ENCODE peak calls at places on chromosome 22, in four cellular contexts. V is left lung, A is Caco-2, M is suprapubic skin. I is an unnamed sample. For H3K36me3, the result is how much of the 10 kb centered on the place peaks cover.

GRCh38 chr22:35451602-35452001 is 51.7 kb downstream of the MCM5 start:
- DNase-seq in V (peak), M (no peak), A (no peak), I (no peak)

GRCh38 chr22:32395107-32395506 is 16.9 kb downstream of the RTCB start:
- DNase-seq in V (no peak), M (no peak), A (no peak), I (no peak)

GRCh38 chr22:35525687-35526332 is 14.8 kb upstream of the RASD2 start:
- DNase-seq in V (no peak), A (no peak), M (no peak), I (no peak)

GRCh38 chr22:24119476-24119875 is 61.8 kb upstream of the SUSD2 start:
- DNase-seq in A (no peak), V (peak), M (no peak), I (no peak)

GRCh38 chr22:45149671-45150070 is 14.1 kb upstream of the NUP50 start:
- DNase-seq in M (no peak), V (no peak), A (no peak), I (no peak)

GRCh38 chr22:32985899-32986772 is 72.0 kb downstream of the SYN3 start:
- DNase-seq in V (no peak), M (peak), A (peak), I (peak)

GRCh38 chr22:27461470-27461869 is 340.1 kb downstream of the MN1 start:
- DNase-seq in M (no peak), A (peak), V (no peak), I (no peak)

GRCh38 chr22:22948651-22949611 is 61.3 kb downstream of the IGLL5 start:
- DNase-seq in M (peak), V (no peak), A (no peak), I (no peak)

GRCh38 chr22:25359601-25360261 is 140.3 kb downstream of the CRYBB2 start:
- DNase-seq in V (peak), M (peak), A (no peak), I (no peak)

GRCh38 chr22:46500201-46500600 is 37.2 kb downstream of the CELSR1 start:
- DNase-seq in V (no peak), A (no peak), M (no peak), I (no peak)

GRCh38 chr22:35835998-35836691 is 118.5 kb downstream of the APOL5 start:
- DNase-seq in V (peak), M (no peak), A (peak), I (peak)

GRCh38 chr22:46942816-46943783 is 180.7 kb downstream of the TBC1D22A start:
- DNase-seq in A (no peak), M (no peak), V (no peak), I (no peak)

GRCh38 chr22:42316988-42317387 is 46.5 kb upstream of the TCF20 start:
- DNase-seq in M (no peak), A (no peak), V (no peak), I (peak)

GRCh38 chr22:39530692-39531331 is 1.7 kb downstream of the RPS19BP1 start:
- DNase-seq in V (no peak), M (no peak), A (no peak), I (peak)

GRCh38 chr22:27483095-27483798 is 318.3 kb downstream of the MN1 start:
- DNase-seq in A (no peak), V (no peak), M (no peak), I (no peak)

GRCh38 chr22:22673628-22674027 is 29.2 kb downstream of the GGTLC2 start:
- DNase-seq in A (no peak), V (no peak), M (no peak), I (no peak)

GRCh38 chr22:39558254-39558727 is 12.3 kb upstream of the CACNA1I start:
- DNase-seq in M (no peak), A (no peak), V (no peak), I (no peak)

GRCh38 chr22:25700996-25701815 is 40.8 kb upstream of the MYO18B start:
- DNase-seq in V (no peak), A (no peak), M (no peak), I (no peak)

GRCh38 chr22:45320326-45320976 is 10.7 kb downstream of the FAM118A start:
- DNase-seq in M (no peak), V (no peak), A (no peak), I (no peak)

GRCh38 chr22:40728731-40729189 is 49.5 kb downstream of the MCHR1 start:
- DNase-seq in A (peak), V (no peak), M (no peak), I (peak)

GRCh38 chr22:46031965-46032851 is 55.2 kb upstream of the WNT7B start:
- DNase-seq in V (no peak), A (peak), M (peak), I (no peak)

GRCh38 chr22:31812977-31813605 is 59.3 kb downstream of the DEPDC5 start:
- DNase-seq in A (no peak), V (no peak), M (no peak), I (no peak)

GRCh38 chr22:35860837-35861236 is 143.2 kb downstream of the APOL5 start:
- DNase-seq in M (no peak), A (no peak), V (no peak), I (no peak)

GRCh38 chr22:26367402-26368245 is 61.4 kb upstream of the ASPHD2 start:
- DNase-seq in V (no peak), M (no peak), A (peak), I (peak)

GRCh38 chr22:44456661-44457412 is 41.2 kb downstream of the RTL6 start:
- DNase-seq in M (no peak), A (no peak), V (no peak), I (no peak)

GRCh38 chr22:31603081-31603525 is 58.9 kb downstream of the PISD start:
- DNase-seq in A (peak), V (no peak), M (no peak), I (no peak)

GRCh38 chr22:44042822-44043221 is 18.7 kb downstream of the PARVB start:
- DNase-seq in V (no peak), M (no peak), A (no peak), I (no peak)

GRCh38 chr22:32712644-32713355 is 88.7 kb upstream of the TIMP3 start:
- DNase-seq in V (no peak), M (no peak), A (no peak), I (peak)

GRCh38 chr22:26333088-26333800 is 95.8 kb upstream of the ASPHD2 start:
- DNase-seq in A (no peak), V (no peak), M (no peak), I (no peak)

GRCh38 chr22:26428515-26429457 is at the start of gene ASPHD2:
- DNase-seq in V (peak), M (no peak), A (no peak), I (peak)

GRCh38 chr22:41099036-41099435 is 6.6 kb downstream of the EP300 start:
- DNase-seq in A (no peak), M (no peak), V (no peak), I (no peak)

GRCh38 chr22:38298312-38299000 is 18.8 kb downstream of the CSNK1E start:
- DNase-seq in A (no peak), V (no peak), M (no peak), I (no peak)

GRCh38 chr22:38295863-38296262 is 21.4 kb downstream of the CSNK1E start:
- DNase-seq in V (no peak), M (no peak), A (no peak), I (no peak)

GRCh38 chr22:38295339-38295738 is 21.9 kb downstream of the CSNK1E start:
- DNase-seq in M (no peak), V (no peak), A (no peak), I (no peak)

GRCh38 chr22:38294193-38294592 is 21.4 kb upstream of the TMEM184B start:
- DNase-seq in A (no peak), V (no peak), M (no peak), I (no peak)

DNA sequence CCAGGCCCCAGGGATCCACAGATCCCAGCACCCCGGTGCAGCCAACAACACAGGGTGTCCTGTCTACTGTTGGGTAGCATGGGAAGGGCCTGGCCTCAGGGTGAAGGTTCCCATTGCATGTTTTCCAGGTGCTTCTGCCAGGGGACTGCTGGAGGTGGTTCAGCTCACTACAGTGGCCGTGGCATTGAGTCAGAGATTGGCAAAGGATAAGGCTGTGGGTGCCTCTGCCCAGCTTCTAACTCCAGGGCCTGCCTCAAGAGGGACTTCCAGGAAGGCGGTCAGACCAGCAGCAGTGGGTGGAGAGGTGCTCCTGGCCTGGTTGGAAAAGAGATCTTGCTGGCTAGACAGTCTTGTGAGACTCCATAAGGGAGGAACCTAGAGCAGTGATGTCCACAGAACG is 20.9 kb downstream of the CSNK1E start:
- DNase-seq in A (no peak), V (no peak), M (no peak), I (no peak)
- H3K36me3 ChIP-seq in A (under half), V (under half), M (half or more), I (under half)

GRCh38 chr22:50068096-50068495 is 10.0 kb upstream of the TTLL8 start:
- DNase-seq in A (no peak), M (no peak), V (peak), I (no peak)
- H3K4me3 ChIP-seq in A (no peak), M (no peak), V (no peak), I (no peak)

GRCh38 chr22:29319072-29319471 is 3.6 kb upstream of the RASL10A start:
- DNase-seq in V (no peak), M (no peak), A (no peak), I (no peak)

GRCh38 chr22:29316429-29316828 is 932 bp upstream of the RASL10A start:
- DNase-seq in M (no peak), A (no peak), V (peak), I (no peak)

GRCh38 chr22:29325356-29325755 is 9.9 kb upstream of the RASL10A start:
- DNase-seq in M (no peak), V (peak), A (no peak), I (no peak)

GRCh38 chr22:29315286-29316195 is at the start of gene RASL10A:
- DNase-seq in A (no peak), M (no peak), V (peak), I (no peak)

DNA sequence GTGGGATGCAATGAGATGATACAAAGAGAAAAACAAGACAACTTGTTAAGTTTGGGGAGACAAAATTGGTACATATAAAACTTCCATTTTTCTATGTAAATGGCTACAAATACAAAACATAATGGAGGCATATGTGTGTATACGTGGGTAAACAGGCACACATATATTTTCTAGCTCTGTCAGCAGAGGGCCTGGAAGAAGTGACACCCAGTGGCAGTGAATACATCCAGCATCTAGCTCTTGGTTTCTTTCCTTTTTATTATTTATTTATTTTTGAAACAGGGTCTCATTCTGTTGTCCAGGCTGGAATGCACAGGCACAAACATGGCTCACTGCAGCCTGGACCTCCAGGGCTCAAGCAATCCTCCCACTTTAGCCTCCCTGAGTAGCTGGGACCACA is 5.0 kb upstream of the RASL10A start:
- DNase-seq in M (no peak), A (no peak), V (no peak), I (no peak)
- H3K36me3 ChIP-seq in M (under half), A (under half), V (under half), I (under half)

GRCh38 chr22:37283393-37283937 is 1.2 kb downstream of the CYTH4 start:
- DNase-seq in A (no peak), V (peak), M (no peak), I (peak)
- H3K4me3 ChIP-seq in A (no peak), V (peak), M (peak), I (peak)

DNA sequence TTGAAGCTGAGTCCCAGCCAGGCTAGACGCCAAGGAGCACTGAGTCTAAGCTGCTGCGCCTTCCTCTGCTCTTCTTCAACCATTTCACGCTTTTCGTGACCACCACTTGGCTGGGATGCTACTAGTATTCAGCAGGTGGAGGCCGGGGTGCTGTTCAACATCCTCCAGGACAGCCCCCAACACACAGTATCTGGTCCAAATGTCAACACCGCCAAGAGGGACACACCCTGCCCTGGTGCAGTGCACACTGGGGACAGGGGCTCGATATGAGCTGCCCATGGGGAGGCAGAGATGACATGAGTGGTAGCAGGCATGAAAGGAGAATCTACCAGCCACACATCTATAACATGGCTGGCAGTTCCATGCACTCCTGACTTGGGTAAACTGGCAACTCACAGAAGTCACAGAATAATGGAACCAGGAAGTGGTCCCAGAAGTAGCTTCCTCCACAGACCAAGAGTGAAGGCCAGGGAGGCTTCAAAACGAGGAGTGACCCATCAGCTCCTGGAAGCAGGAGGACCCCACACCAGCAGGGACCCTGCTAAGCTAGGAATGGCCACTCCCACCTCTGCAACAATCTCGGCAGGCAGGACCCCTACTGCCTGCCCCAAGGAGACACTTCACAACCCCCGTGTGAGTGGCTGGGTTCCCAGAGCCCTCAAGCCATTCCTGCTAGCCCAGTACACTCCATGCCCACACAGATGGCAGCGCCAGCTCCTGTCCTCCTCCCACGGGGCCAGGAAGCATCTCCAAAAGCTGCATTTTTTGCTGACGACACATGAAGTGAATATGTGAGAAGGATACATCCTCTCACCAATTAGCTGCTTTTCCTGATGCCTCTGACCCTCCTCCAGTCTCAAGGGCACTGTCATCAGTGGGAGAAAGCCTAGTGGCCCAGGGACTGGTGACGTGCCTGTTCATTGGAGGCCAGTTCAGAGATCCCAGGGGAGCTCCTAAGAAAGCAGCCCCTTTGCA is 78.8 kb downstream of the DGCR2 start:
- DNase-seq in M (no peak), V (no peak), A (no peak), I (no peak)
- H3K36me3 ChIP-seq in M (half or more), V (under half), A (under half), I (under half)

DNA sequence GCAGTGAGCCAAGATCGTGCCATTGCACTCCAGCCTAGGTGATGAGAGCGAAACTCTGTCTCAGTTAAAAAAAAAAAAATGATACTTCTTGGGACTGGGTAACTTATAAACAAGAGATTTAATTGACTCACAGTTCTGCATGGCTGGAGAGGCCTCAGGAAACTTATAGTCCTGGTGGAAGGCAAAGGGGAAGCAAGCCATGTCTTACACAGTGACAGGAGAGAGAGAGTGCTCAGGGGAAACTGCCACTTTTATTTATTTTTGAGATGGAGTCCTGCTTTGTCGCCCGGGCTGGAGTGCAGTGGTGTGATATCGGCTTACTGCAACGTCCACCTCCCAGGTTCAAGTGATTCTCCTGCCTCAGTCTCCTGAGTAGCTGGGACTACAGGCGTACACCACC is 8.2 kb downstream of the SDF2L1 start:
- DNase-seq in V (no peak), A (no peak), M (no peak), I (no peak)
- H3K4me3 ChIP-seq in V (no peak), A (no peak), M (no peak), I (no peak)

DNA sequence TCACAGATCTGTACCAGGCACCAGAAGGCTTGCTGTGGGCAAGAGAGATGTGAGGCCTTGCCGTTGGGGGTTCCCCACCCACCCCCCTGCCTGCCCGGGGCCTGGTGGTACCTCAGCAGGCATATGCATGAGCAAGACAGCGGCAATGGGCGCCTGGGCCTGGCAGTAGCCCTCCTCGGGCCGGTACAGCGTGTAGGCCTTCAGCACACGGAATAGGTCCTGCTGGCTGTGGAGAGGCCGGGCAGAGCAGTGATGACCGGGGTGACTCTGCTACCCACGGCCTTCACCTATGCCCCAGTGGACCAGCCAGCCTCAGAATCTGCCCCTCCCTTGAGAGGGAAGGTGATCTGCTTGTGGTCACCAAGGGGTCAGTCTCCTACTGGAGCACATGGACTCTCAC is 5.5 kb upstream of the CASTOR1 start:
- DNase-seq in V (no peak), M (no peak), A (no peak), I (no peak)
- H3K36me3 ChIP-seq in V (under half), M (half or more), A (under half), I (under half)